ENCODE peak calls at places on chromosomes 5 and 9, in five cellular contexts. One of them, this sample, is unnamed.

GRCh38 chr5:83430130-83431010 is 41.2 kb upstream of the VCAN start:
- DNase-seq in stimulated activated CD8-positive, alpha-beta memory T cell treated with anti-CD3 and anti-CD28 coated beads, Interleukin-4, amount 100 ng/mL, for 48 hours: peak
- DNase-seq in naive B cell: peak
- DNase-seq in ELR: peak
- DNase-seq in fibroblast of lung: peak
- DNase-seq in this sample: no peak

GRCh38 chr9:76662476-76663281 is 101.6 kb upstream of the PCA3 start:
- DNase-seq in stimulated activated CD8-positive, alpha-beta memory T cell treated with anti-CD3 and anti-CD28 coated beads, Interleukin-4, amount 100 ng/mL, for 48 hours: no peak
- DNase-seq in fibroblast of lung: no peak
- DNase-seq in naive B cell: no peak
- DNase-seq in ELR: peak
- DNase-seq in this sample: no peak

GRCh38 chr5:143386725-143387124 is 16.8 kb downstream of the NR3C1 start:
- DNase-seq in naive B cell: no peak
- DNase-seq in stimulated activated CD8-positive, alpha-beta memory T cell treated with anti-CD3 and anti-CD28 coated beads, Interleukin-4, amount 100 ng/mL, for 48 hours: no peak
- DNase-seq in ELR: peak
- DNase-seq in fibroblast of lung: peak
- DNase-seq in this sample: no peak

GRCh38 chr5:163916376-163916775 is 411.0 kb downstream of the MAT2B start:
- DNase-seq in naive B cell: peak
- DNase-seq in fibroblast of lung: peak
- DNase-seq in stimulated activated CD8-positive, alpha-beta memory T cell treated with anti-CD3 and anti-CD28 coated beads, Interleukin-4, amount 100 ng/mL, for 48 hours: no peak
- DNase-seq in ELR: no peak
- DNase-seq in this sample: no peak

GRCh38 chr9:27469583-27469982 is 54.5 kb upstream of the IFNK start:
- DNase-seq in ELR: no peak
- DNase-seq in stimulated activated CD8-positive, alpha-beta memory T cell treated with anti-CD3 and anti-CD28 coated beads, Interleukin-4, amount 100 ng/mL, for 48 hours: no peak
- DNase-seq in fibroblast of lung: no peak
- DNase-seq in naive B cell: no peak
- DNase-seq in this sample: no peak

GRCh38 chr5:91235194-91235793 is 147.8 kb downstream of the ARRDC3 start:
- DNase-seq in ELR: no peak
- DNase-seq in stimulated activated CD8-positive, alpha-beta memory T cell treated with anti-CD3 and anti-CD28 coated beads, Interleukin-4, amount 100 ng/mL, for 48 hours: no peak
- DNase-seq in fibroblast of lung: peak
- DNase-seq in naive B cell: no peak
- DNase-seq in this sample: no peak

GRCh38 chr5:37071901-37072581 is 177.1 kb downstream of the CPLANE1 start:
- DNase-seq in fibroblast of lung: peak
- DNase-seq in stimulated activated CD8-positive, alpha-beta memory T cell treated with anti-CD3 and anti-CD28 coated beads, Interleukin-4, amount 100 ng/mL, for 48 hours: no peak
- DNase-seq in naive B cell: no peak
- DNase-seq in ELR: peak
- DNase-seq in this sample: no peak

GRCh38 chr9:127588740-127589506 is 23.2 kb upstream of the STXBP1 start:
- DNase-seq in naive B cell: no peak
- DNase-seq in fibroblast of lung: no peak
- DNase-seq in ELR: no peak
- DNase-seq in stimulated activated CD8-positive, alpha-beta memory T cell treated with anti-CD3 and anti-CD28 coated beads, Interleukin-4, amount 100 ng/mL, for 48 hours: no peak
- DNase-seq in this sample: no peak

GRCh38 chr9:112548836-112549235 is 62.2 kb downstream of the KIAA1958 start:
- DNase-seq in fibroblast of lung: peak
- DNase-seq in stimulated activated CD8-positive, alpha-beta memory T cell treated with anti-CD3 and anti-CD28 coated beads, Interleukin-4, amount 100 ng/mL, for 48 hours: no peak
- DNase-seq in naive B cell: no peak
- DNase-seq in ELR: peak
- DNase-seq in this sample: no peak

GRCh38 chr9:79280691-79281090 is 291.1 kb upstream of the TLE4 start:
- DNase-seq in stimulated activated CD8-positive, alpha-beta memory T cell treated with anti-CD3 and anti-CD28 coated beads, Interleukin-4, amount 100 ng/mL, for 48 hours: no peak
- DNase-seq in fibroblast of lung: no peak
- DNase-seq in ELR: no peak
- DNase-seq in naive B cell: no peak
- DNase-seq in this sample: no peak

This sample was measured in central memory CD8-positive, alpha-beta T cell.